ENCODE peak calls at places on chromosomes 7 and 10, in five cellular contexts. T is CD8-positive, alpha-beta memory T cell; A is upper lobe of left lung; K is neural progenitor cell; L is heart left ventricle. N is an unnamed sample.

GRCh38 chr7:27997188-27997707 is 183.3 kb downstream of the JAZF1 start:
- DNase-seq in A (no peak), L (no peak), T (no peak), K (no peak), N (no peak)

GRCh38 chr7:572013-572667 is 52.5 kb upstream of the PDGFA start:
- DNase-seq in T (no peak), L (no peak), A (no peak), K (no peak), N (no peak)

GRCh38 chr7:620052-620451 is 100.4 kb upstream of the PDGFA start:
- DNase-seq in A (no peak), K (no peak), T (no peak), L (no peak), N (peak)

GRCh38 chr7:71775648-71776047 is 636.5 kb downstream of the CALN1 start:
- DNase-seq in A (no peak), L (no peak), K (no peak), T (no peak), N (peak)

GRCh38 chr7:153404781-153405279 is 645.3 kb downstream of the ACTR3B start:
- DNase-seq in L (no peak), T (no peak), A (no peak), K (no peak), N (no peak)

GRCh38 chr10:36023939-36024338 is 381.8 kb upstream of the FZD8 start:
- DNase-seq in L (no peak), A (no peak), K (peak), T (no peak), N (peak)

GRCh38 chr10:75887981-75888380 is 456.6 kb downstream of the LRMDA start:
- DNase-seq in K (no peak), A (no peak), L (no peak), T (no peak), N (no peak)

GRCh38 chr7:116030626-116031276 is at the start of gene TFEC:
- DNase-seq in T (no peak), K (no peak), A (no peak), L (no peak), N (no peak)

GRCh38 chr10:114544045-114544659 is 113.9 kb downstream of the ABLIM1 start:
- DNase-seq in K (no peak), A (peak), L (no peak), T (peak), N (no peak)

GRCh38 chr10:73262105-73262730 is 9.8 kb upstream of the MRPS16 start:
- DNase-seq in A (no peak), K (no peak), T (no peak), L (no peak), N (peak)

GRCh38 chr10:132836832-132837540 is 51.0 kb upstream of the NKX6-2 start:
- DNase-seq in K (peak), A (no peak), L (peak), T (peak), N (peak)

GRCh38 chr10:49620286-49620810 is 6.5 kb downstream of the CHAT start:
- DNase-seq in T (no peak), A (no peak), K (no peak), L (no peak), N (no peak)

GRCh38 chr10:74320717-74321116 is 169.7 kb downstream of the ADK start:
- DNase-seq in K (no peak), A (no peak), L (no peak), T (no peak), N (no peak)

GRCh38 chr10:64465653-64466052 is 944.5 kb downstream of the REEP3 start:
- DNase-seq in T (no peak), K (no peak), L (no peak), A (no peak), N (no peak)

GRCh38 chr10:60140681-60141632 is 234.6 kb upstream of the CCDC6 start:
- DNase-seq in K (peak), L (no peak), T (no peak), A (no peak), N (no peak)

GRCh38 chr7:94763268-94763667 is 107.3 kb upstream of the SGCE start:
- DNase-seq in T (no peak), A (no peak), L (no peak), K (no peak), N (no peak)

GRCh38 chr7:16114633-16115032 is 306.7 kb downstream of the CRPPA start:
- DNase-seq in A (no peak), L (no peak), T (no peak), K (no peak), N (no peak)

GRCh38 chr10:21049482-21049881 is 152.4 kb upstream of the NEBL start:
- DNase-seq in A (no peak), T (no peak), K (no peak), L (no peak), N (no peak)

GRCh38 chr10:74585231-74586087 is 240.9 kb upstream of the KAT6B start:
- DNase-seq in A (no peak), T (peak), L (no peak), K (peak), N (no peak)

GRCh38 chr7:93851536-93851935 is 39.0 kb downstream of the TFPI2 start:
- DNase-seq in T (no peak), A (no peak), L (no peak), K (no peak), N (no peak)

GRCh38 chr7:44979481-44980392 is 922 bp upstream of the MYO1G start:
- DNase-seq in L (no peak), A (no peak), T (no peak), K (no peak), N (no peak)

GRCh38 chr10:124233546-124234138 is 140.2 kb upstream of the CHST15 start:
- DNase-seq in L (no peak), T (no peak), K (no peak), A (no peak), N (peak)

GRCh38 chr7:158546214-158546613 is 41.4 kb downstream of the PTPRN2 start:
- DNase-seq in K (no peak), T (no peak), L (no peak), A (no peak), N (no peak)

GRCh38 chr7:2355079-2356008 is 717 bp downstream of the EIF3B start:
- DNase-seq in L (no peak), A (peak), T (no peak), K (peak), N (peak)

GRCh38 chr7:27225005-27225934 is 17.3 kb upstream of the EVX1 start:
- DNase-seq in L (no peak), K (peak), A (no peak), T (no peak), N (no peak)

GRCh38 chr10:79024296-79024695 is 44.5 kb upstream of the ZMIZ1 start:
- DNase-seq in T (no peak), A (no peak), K (no peak), L (no peak), N (no peak)

GRCh38 chr7:100400656-100401055 is 27.4 kb downstream of the PILRA start:
- DNase-seq in T (no peak), L (no peak), A (no peak), K (peak), N (peak)

GRCh38 chr10:69092959-69093850 is 5.3 kb downstream of the SRGN start:
- DNase-seq in L (peak), A (peak), K (peak), T (peak), N (peak)

GRCh38 chr7:131546126-131546525 is 10.3 kb downstream of the PODXL start:
- DNase-seq in T (no peak), A (peak), L (no peak), K (no peak), N (no peak)

GRCh38 chr7:88306590-88307048 is at the start of gene STEAP4:
- DNase-seq in T (no peak), L (peak), A (peak), K (peak), N (no peak)

GRCh38 chr10:96125142-96125515 is 5.0 kb upstream of the ZNF518A start:
- DNase-seq in L (no peak), T (no peak), K (no peak), A (no peak), N (no peak)

GRCh38 chr10:54773506-54773905 is 27.5 kb downstream of the PCDH15 start:
- DNase-seq in K (no peak), L (no peak), A (no peak), T (no peak), N (no peak)

GRCh38 chr7:2529161-2530075 is 9.8 kb downstream of the LFNG start:
- DNase-seq in L (peak), A (peak), T (peak), K (no peak), N (peak)

GRCh38 chr7:106620681-106621080 is 40.3 kb downstream of the CCDC71L start:
- DNase-seq in T (no peak), K (no peak), L (no peak), A (no peak), N (no peak)

GRCh38 chr10:95793401-95794045 is 37.6 kb downstream of the ENTPD1 start:
- DNase-seq in T (no peak), K (no peak), L (no peak), A (peak), N (no peak)

GRCh38 chr7:140400381-140400780 is 2.1 kb upstream of the SLC37A3 start:
- DNase-seq in A (no peak), T (no peak), L (no peak), K (no peak), N (no peak)

GRCh38 chr10:82206831-82207230 is 331.8 kb downstream of the NRG3 start:
- DNase-seq in T (no peak), K (no peak), A (no peak), L (no peak), N (no peak)

GRCh38 chr7:120373174-120373573 is 100.2 kb downstream of the KCND2 start:
- DNase-seq in K (no peak), A (no peak), T (no peak), L (no peak), N (no peak)

DNA sequence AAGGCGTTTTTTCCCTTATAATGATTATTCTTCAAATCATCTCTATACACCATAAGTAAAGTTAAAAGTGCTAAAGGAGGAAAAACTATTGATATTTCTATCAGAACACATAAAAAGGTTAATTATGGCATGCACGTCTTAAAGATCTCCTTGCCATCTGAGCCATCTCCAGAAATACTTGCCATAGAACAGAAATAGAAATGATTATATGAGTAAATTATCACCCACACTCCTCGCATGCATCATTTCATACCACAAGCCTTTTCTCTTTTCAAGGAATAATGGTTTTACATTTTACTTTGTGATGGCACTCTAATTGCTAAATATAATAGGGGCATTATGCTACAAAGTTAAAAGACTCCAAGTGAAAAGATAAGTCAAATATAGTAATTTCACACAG is 55.7 kb upstream of the GLCCI1 start:
- DNase-seq in K (no peak), A (no peak), T (no peak), L (no peak), N (no peak)
- H3K27ac ChIP-seq in K (no peak), A (no peak), T (no peak), L (no peak), N (no peak)

GRCh38 chr10:80894797-80895467 is 357.2 kb downstream of the SH2D4B start:
- DNase-seq in K (no peak), A (no peak), L (no peak), T (no peak), N (no peak)
- H3K4me3 ChIP-seq in K (no peak), A (no peak), L (no peak), T (no peak), N (no peak)

DNA sequence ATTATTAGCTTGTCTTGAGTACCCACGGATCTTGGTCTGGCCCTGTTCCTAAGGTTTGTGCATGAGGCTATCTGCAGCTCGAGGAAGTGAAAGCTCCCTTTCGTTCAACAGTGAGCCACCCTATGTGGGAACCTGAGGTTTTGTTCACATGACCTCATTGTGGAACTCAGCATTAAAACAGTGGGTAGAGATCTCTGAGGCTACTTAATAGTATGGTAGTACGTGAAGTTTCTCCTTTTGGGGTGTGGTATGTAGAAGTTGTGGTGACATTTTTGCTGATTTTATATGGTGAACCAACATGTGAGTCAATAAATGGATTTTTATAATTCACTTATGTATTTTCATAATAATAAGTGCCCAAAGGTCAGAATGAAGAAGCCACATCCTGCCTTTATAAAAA is 252.7 kb upstream of the FERD3L start:
- DNase-seq in T (no peak), K (no peak), L (no peak), A (no peak), N (no peak)
- H3K27ac ChIP-seq in T (no peak), K (no peak), L (no peak), A (no peak), N (no peak)

DNA sequence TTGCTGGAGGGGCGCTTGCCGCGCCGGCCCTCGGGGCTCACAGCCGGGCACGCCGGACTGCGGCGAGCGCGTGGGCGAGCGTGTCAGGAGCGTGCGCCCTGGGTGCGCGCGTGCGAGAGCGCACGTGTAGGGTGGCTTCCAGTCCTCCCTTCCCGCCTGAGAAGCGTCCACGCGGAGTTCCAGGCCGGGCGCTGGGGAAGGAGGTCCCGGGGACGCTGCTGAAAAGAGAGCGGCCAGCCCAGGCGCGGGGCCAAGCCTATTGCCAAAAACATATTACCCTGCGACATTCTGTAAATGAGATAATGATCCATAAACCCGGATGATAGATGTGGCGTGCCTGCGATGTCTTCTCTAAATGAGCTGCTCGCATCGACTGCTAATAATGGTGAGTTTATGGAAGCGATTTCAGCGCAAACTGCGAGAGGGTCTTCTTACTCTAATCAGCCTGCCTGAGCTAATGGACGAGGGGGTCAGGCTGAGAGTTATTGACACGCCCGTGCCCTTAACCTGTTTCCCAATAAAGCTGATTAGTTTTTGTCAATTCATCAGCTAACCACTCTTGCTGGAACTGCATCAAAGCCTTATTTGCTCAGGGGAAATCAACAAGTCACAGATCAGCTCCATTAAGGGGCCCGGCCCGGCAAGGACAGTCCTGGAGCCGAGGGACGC is 8.0 kb upstream of the MNX1 start:
- DNase-seq in L (no peak), K (peak), T (no peak), A (no peak), N (no peak)
- H3K4me3 ChIP-seq in L (no peak), K (no peak), T (no peak), A (no peak), N (no peak)

DNA sequence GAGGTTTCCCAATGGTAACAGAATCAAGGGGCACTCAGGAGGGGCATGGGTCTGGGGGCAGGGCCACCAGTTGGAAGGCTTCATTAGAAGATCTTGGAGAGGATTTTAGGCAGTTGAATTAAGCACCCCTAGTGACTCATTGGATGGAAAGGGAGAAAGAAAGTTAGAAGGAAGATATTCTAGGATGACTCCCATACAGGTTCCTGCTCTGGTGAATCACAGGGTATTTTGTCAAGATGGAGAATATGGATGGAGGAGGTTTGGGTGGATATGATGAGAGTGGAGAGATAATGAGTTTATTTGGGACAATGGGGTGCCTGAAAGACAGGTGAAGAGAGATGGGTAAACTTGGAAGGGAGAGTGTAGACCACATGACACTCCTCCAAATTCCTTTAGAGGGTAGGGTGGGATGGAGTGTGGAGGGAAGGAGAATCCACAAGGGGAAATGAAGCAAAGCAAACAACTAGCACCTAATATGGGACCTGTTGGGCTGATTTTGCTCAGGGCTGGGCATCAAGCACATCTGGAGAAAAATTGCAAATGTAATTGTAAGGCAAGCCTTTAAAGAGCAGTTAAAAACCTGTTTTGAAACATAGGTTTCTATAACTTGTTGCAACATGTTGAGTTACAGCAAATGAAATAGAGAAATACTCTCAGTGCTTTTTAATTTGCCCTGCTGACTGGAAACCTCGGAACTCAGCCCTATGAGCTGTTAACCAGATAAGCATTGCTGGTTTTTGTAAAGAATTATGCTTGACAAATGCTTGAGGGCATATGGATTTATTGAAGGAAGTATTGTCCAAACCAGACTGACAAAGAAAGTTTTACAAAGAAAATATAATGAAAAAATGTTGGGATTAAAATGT is 2.9 kb upstream of the ENTPD7 start:
- DNase-seq in K (no peak), A (no peak), T (no peak), L (no peak), N (no peak)
- H3K27ac ChIP-seq in K (no peak), A (peak), T (no peak), L (no peak), N (no peak)

DNA sequence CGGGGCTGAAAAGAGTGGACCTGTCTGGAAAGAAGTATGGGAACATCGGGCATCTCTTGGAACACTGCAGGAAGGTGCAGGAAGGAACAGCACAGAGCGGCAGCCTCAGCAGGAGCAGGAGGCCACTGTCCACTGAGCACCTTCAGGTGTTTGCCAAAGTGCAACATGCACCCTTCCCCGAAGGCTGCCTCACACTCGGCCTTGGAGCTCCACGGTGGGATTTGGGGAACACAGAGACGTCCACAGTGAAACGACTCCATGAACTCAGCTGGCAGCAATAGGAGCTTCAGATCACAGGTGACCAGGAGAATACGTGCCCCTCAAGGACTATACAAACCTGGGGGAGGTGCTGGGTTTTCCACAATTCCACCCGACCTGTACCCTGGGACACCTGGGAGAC is 140.3 kb upstream of the RET start:
- DNase-seq in A (no peak), K (no peak), T (no peak), L (no peak), N (no peak)
- H3K4me3 ChIP-seq in A (no peak), K (no peak), T (no peak), L (no peak), N (no peak)

N was measured in SJSA1.